ENCODE peak calls at places on chromosome 12, in eight cellular contexts. W is heart right ventricle, Q is lower lobe of right lung, M is GM06990, Y is upper lobe of right lung, H is colonic mucosa, F is right atrium auricular region, Z is AG04450. O is an unnamed sample.
A peak's percentile ranks its signal among the peaks of the same experiment; 100 is the strongest.

GRCh38 chr12:106113042-106113441 is 25.7 kb downstream of the NUAK1 start:
- DNase-seq in Q (no peak), Y (no peak), Z (no peak), F (no peak), H (no peak), M (no peak), W (no peak), O (no peak)

GRCh38 chr12:128815779-128816642 is 7.7 kb downstream of the SLC15A4 start:
- DNase-seq in M (no peak), F (no peak), Z (no peak), W (no peak), Y (no peak), Q (no peak), H (no peak), O (no peak)

GRCh38 chr12:107243316-107243715 is 150.0 kb upstream of the CRY1 start:
- DNase-seq in Y (no peak), H (no peak), Z (no peak), Q (no peak), M (no peak), W (no peak), F (no peak), O (no peak)

GRCh38 chr12:82757059-82757458 is 70.4 kb downstream of the TMTC2 start:
- DNase-seq in Z (no peak), M (no peak), W (no peak), F (no peak), Y (no peak), H (no peak), Q (no peak), O (no peak)

GRCh38 chr12:20154060-20154459 is 214.3 kb upstream of the PDE3A start:
- DNase-seq in F (no peak), W (no peak), M (no peak), Q (no peak), H (no peak), Z (no peak), Y (no peak), O (no peak)

GRCh38 chr12:26567126-26567525 is 265.9 kb downstream of the ITPR2 start:
- DNase-seq in Q (no peak), F (no peak), Z (no peak), Y (no peak), M (no peak), W (no peak), H (no peak), O (no peak)

GRCh38 chr12:64318605-64319004 is 72.0 kb downstream of the C12orf56 start:
- DNase-seq in W (no peak), M (peak; percentile 12), F (no peak), Z (no peak), Q (no peak), H (no peak), Y (no peak), O (peak; percentile 47)

GRCh38 chr12:76310110-76310509 is 38.1 kb downstream of the BBS10 start:
- DNase-seq in H (no peak), W (no peak), F (no peak), Z (no peak), Q (no peak), Y (no peak), M (no peak), O (no peak)

GRCh38 chr12:22477894-22478287 is 66.5 kb downstream of the C2CD5 start:
- DNase-seq in Q (no peak), W (no peak), Y (no peak), Z (no peak), F (no peak), M (no peak), H (no peak), O (no peak)

GRCh38 chr12:14554281-14555008 is 13.2 kb downstream of the PLBD1 start:
- DNase-seq in Q (peak; percentile 94), Y (peak; percentile 92), Z (no peak), W (peak; percentile 81), F (peak; percentile 87), H (peak; percentile 94), M (no peak), O (no peak)

GRCh38 chr12:40970320-40970907 is 217.7 kb upstream of the PDZRN4 start:
- DNase-seq in Q (no peak), F (no peak), Z (no peak), M (no peak), W (no peak), Y (no peak), H (no peak), O (peak; percentile 9)

GRCh38 chr12:70150230-70150629 is 93.0 kb upstream of the CNOT2 start:
- DNase-seq in M (no peak), W (no peak), Z (no peak), F (no peak), Q (no peak), Y (no peak), H (no peak), O (no peak)

GRCh38 chr12:6745751-6746525 is 7.0 kb downstream of the MLF2 start:
- DNase-seq in Q (peak; percentile 60), Z (no peak), H (no peak), M (no peak), Y (no peak), F (no peak), W (no peak), O (no peak)

GRCh38 chr12:107903377-107904061 is 129.0 kb downstream of the ASCL4 start:
- DNase-seq in M (peak; percentile 93), Y (peak; percentile 90), W (peak; percentile 61), Z (no peak), H (peak; percentile 84), Q (peak; percentile 84), F (no peak), O (peak; percentile 93)

GRCh38 chr12:42725839-42726238 is 136.3 kb upstream of the PRICKLE1 start:
- DNase-seq in Z (peak; percentile 87), W (no peak), H (no peak), M (no peak), Y (no peak), Q (no peak), F (no peak), O (no peak)

GRCh38 chr12:32116897-32117296 is 10.2 kb downstream of the BICD1 start:
- DNase-seq in M (no peak), W (no peak), Z (no peak), F (no peak), Q (no peak), H (no peak), Y (no peak), O (no peak)

GRCh38 chr12:12998248-12998647 is 1.8 kb downstream of the HEBP1 start:
- DNase-seq in F (no peak), H (no peak), M (no peak), W (no peak), Y (no peak), Z (no peak), Q (no peak), O (no peak)

GRCh38 chr12:102824218-102824835 is 92.7 kb downstream of the PAH start:
- DNase-seq in Z (no peak), Q (peak; percentile 47), Y (peak; percentile 73), M (peak; percentile 20), F (no peak), W (peak; percentile 26), H (no peak), O (peak; percentile 69)

GRCh38 chr12:94962680-94963079 is 40.8 kb downstream of the NDUFA12 start:
- DNase-seq in Z (no peak), W (no peak), Q (no peak), M (no peak), H (no peak), Y (no peak), F (no peak), O (no peak)

GRCh38 chr12:64990991-64991570 is 130.0 kb downstream of the WIF1 start:
- DNase-seq in M (no peak), Q (no peak), Y (no peak), Z (no peak), H (no peak), F (no peak), W (no peak), O (no peak)

GRCh38 chr12:124518051-124518932 is 49.1 kb downstream of the NCOR2 start:
- DNase-seq in Q (peak; percentile 96), F (peak; percentile 100), W (peak; percentile 98), Y (peak; percentile 96), H (peak; percentile 100), M (no peak), Z (peak; percentile 98), O (no peak)

GRCh38 chr12:100995771-100996170 is 201.2 kb downstream of the ANO4 start:
- DNase-seq in Z (no peak), F (no peak), H (no peak), Y (no peak), M (peak; percentile 35), Q (no peak), W (no peak), O (no peak)

GRCh38 chr12:113674302-113674701 is 202.6 kb upstream of the LHX5 start:
- DNase-seq in M (no peak), Y (no peak), Q (no peak), W (no peak), F (no peak), H (no peak), Z (no peak), O (no peak)
- H3K27me3 ChIP-seq in M (peaks cover 5% of the 10 kb centered on the region), Y (peaks cover 25% of the 10 kb centered on the region), Q (peaks cover 27% of the 10 kb centered on the region), W (peaks cover 85% of the 10 kb centered on the region), F (peaks cover 4% of the 10 kb centered on the region), H (no peaks in the 10 kb centered on the region), Z (peaks cover 27% of the 10 kb centered on the region), O (no peaks in the 10 kb centered on the region)

GRCh38 chr12:48542300-48542928 is 17.0 kb downstream of the OR8S1 start:
- DNase-seq in Q (peak; percentile 62), H (peak; percentile 53), Z (no peak), F (no peak), W (peak; percentile 19), M (no peak), Y (peak; percentile 71), O (peak; percentile 66)
- TF ChIP-seq CTCF in Q (peak; percentile 63), H (peak; percentile 46), Z (peak; percentile 80), F (no peak), W (peak; percentile 62), M (peak; percentile 90), Y (peak; percentile 64), O (peak; percentile 90)

GRCh38 chr12:54019111-54019811 is 9.0 kb upstream of the HOXC6 start:
- DNase-seq in Q (no peak), H (no peak), Y (no peak), M (no peak), W (no peak), Z (no peak), F (no peak), O (no peak)
- H3K27me3 ChIP-seq in Q (peaks cover 100% of the 10 kb centered on the region), H (peaks cover 98% of the 10 kb centered on the region), Y (peaks cover 96% of the 10 kb centered on the region), M (peaks cover 1% of the 10 kb centered on the region), W (peaks cover 97% of the 10 kb centered on the region), Z (peaks cover 99% of the 10 kb centered on the region), F (peaks cover 33% of the 10 kb centered on the region), O (no peaks in the 10 kb centered on the region)

GRCh38 chr12:52461693-52462092 is 9.7 kb upstream of the KRT6B start:
- DNase-seq in Q (no peak), F (no peak), H (no peak), Y (no peak), Z (no peak), M (no peak), W (peak; percentile 23), O (peak; percentile 33)
- TF ChIP-seq CTCF in Q (no peak), F (no peak), H (no peak), Y (no peak), Z (no peak), M (no peak), W (no peak), O (peak; percentile 32)

GRCh38 chr12:4120316-4120920 is 153.1 kb upstream of the CCND2 start:
- DNase-seq in Z (no peak), Y (no peak), W (no peak), M (no peak), Q (no peak), F (peak; percentile 32), H (peak; percentile 10), O (peak; percentile 15)
- H3K27me3 ChIP-seq in Z (peaks cover 2% of the 10 kb centered on the region), Y (no peaks in the 10 kb centered on the region), W (no peaks in the 10 kb centered on the region), M (no peaks in the 10 kb centered on the region), Q (peaks cover 9% of the 10 kb centered on the region), F (no peaks in the 10 kb centered on the region), H (no peaks in the 10 kb centered on the region), O (no peaks in the 10 kb centered on the region)

O was measured in Caco-2.